ENCODE peak calls at places on chromosomes 2 and 18, in nine cellular contexts. One of them, this sample, is unnamed.

GRCh38 chr2:240759454-240759853 is 60.6 kb downstream of the KIF1A start:
- DNase-seq in right cardiac atrium: no peak
- DNase-seq in endothelial cell of umbilical vein: no peak
- DNase-seq in MM.1S: no peak
- DNase-seq in right lobe of liver: no peak
- DNase-seq in BE2C: no peak
- DNase-seq in A549: no peak
- DNase-seq in neural progenitor cell: no peak
- DNase-seq in RWPE2: no peak
- DNase-seq in this sample: no peak

GRCh38 chr2:156021326-156022040 is 311.0 kb downstream of the NR4A2 start:
- DNase-seq in MM.1S: no peak
- DNase-seq in neural progenitor cell: peak; percentile 14
- DNase-seq in right lobe of liver: no peak
- DNase-seq in A549: no peak
- DNase-seq in endothelial cell of umbilical vein: no peak
- DNase-seq in BE2C: no peak
- DNase-seq in right cardiac atrium: no peak
- DNase-seq in RWPE2: no peak
- DNase-seq in this sample: no peak

GRCh38 chr2:10007440-10007839 is 35.9 kb upstream of the KLF11 start:
- DNase-seq in RWPE2: no peak
- DNase-seq in A549: no peak
- DNase-seq in neural progenitor cell: no peak
- DNase-seq in right lobe of liver: no peak
- DNase-seq in endothelial cell of umbilical vein: no peak
- DNase-seq in right cardiac atrium: no peak
- DNase-seq in BE2C: no peak
- DNase-seq in MM.1S: no peak
- DNase-seq in this sample: no peak

GRCh38 chr2:159035790-159036411 is 67.5 kb downstream of the TANC1 start:
- DNase-seq in right cardiac atrium: no peak
- DNase-seq in BE2C: peak; percentile 7
- DNase-seq in A549: peak; percentile 64
- DNase-seq in right lobe of liver: no peak
- DNase-seq in endothelial cell of umbilical vein: peak; percentile 46
- DNase-seq in neural progenitor cell: peak; percentile 53
- DNase-seq in RWPE2: no peak
- DNase-seq in MM.1S: peak; percentile 49
- DNase-seq in this sample: peak; percentile 46

GRCh38 chr2:170204561-170204960 is 26.6 kb downstream of the MYO3B start:
- DNase-seq in right cardiac atrium: no peak
- DNase-seq in RWPE2: no peak
- DNase-seq in A549: no peak
- DNase-seq in endothelial cell of umbilical vein: no peak
- DNase-seq in BE2C: no peak
- DNase-seq in right lobe of liver: no peak
- DNase-seq in neural progenitor cell: no peak
- DNase-seq in MM.1S: no peak
- DNase-seq in this sample: no peak

GRCh38 chr18:62450175-62450545 is 72.7 kb upstream of the ZCCHC2 start:
- DNase-seq in BE2C: no peak
- DNase-seq in endothelial cell of umbilical vein: no peak
- DNase-seq in A549: no peak
- DNase-seq in right lobe of liver: no peak
- DNase-seq in MM.1S: no peak
- DNase-seq in neural progenitor cell: no peak
- DNase-seq in RWPE2: no peak
- DNase-seq in right cardiac atrium: no peak
- DNase-seq in this sample: no peak

GRCh38 chr2:55031505-55031904 is 18.7 kb downstream of the RTN4 start:
- DNase-seq in right cardiac atrium: no peak
- DNase-seq in RWPE2: no peak
- DNase-seq in MM.1S: no peak
- DNase-seq in A549: no peak
- DNase-seq in BE2C: no peak
- DNase-seq in neural progenitor cell: no peak
- DNase-seq in endothelial cell of umbilical vein: no peak
- DNase-seq in right lobe of liver: no peak
- DNase-seq in this sample: no peak

GRCh38 chr18:29271496-29271895 is 1094.6 kb upstream of the CDH2 start:
- DNase-seq in BE2C: no peak
- DNase-seq in MM.1S: no peak
- DNase-seq in A549: no peak
- DNase-seq in right lobe of liver: no peak
- DNase-seq in endothelial cell of umbilical vein: no peak
- DNase-seq in right cardiac atrium: no peak
- DNase-seq in neural progenitor cell: no peak
- DNase-seq in RWPE2: no peak
- DNase-seq in this sample: no peak

GRCh38 chr2:10083692-10084566 is 3.7 kb upstream of the CYS1 start:
- DNase-seq in neural progenitor cell: no peak
- DNase-seq in MM.1S: no peak
- DNase-seq in right cardiac atrium: no peak
- DNase-seq in endothelial cell of umbilical vein: no peak
- DNase-seq in BE2C: no peak
- DNase-seq in RWPE2: no peak
- DNase-seq in A549: no peak
- DNase-seq in right lobe of liver: no peak
- DNase-seq in this sample: no peak

GRCh38 chr2:241532733-241533601 is 24.6 kb upstream of the STK25 start:
- DNase-seq in neural progenitor cell: no peak
- DNase-seq in right lobe of liver: peak; percentile 19
- DNase-seq in BE2C: no peak
- DNase-seq in MM.1S: no peak
- DNase-seq in right cardiac atrium: no peak
- DNase-seq in endothelial cell of umbilical vein: no peak
- DNase-seq in A549: no peak
- DNase-seq in RWPE2: no peak
- DNase-seq in this sample: no peak

GRCh38 chr2:42846932-42847595 is 54.7 kb upstream of the HAAO start:
- DNase-seq in RWPE2: no peak
- DNase-seq in endothelial cell of umbilical vein: no peak
- DNase-seq in right cardiac atrium: no peak
- DNase-seq in BE2C: no peak
- DNase-seq in MM.1S: no peak
- DNase-seq in A549: no peak
- DNase-seq in right lobe of liver: no peak
- DNase-seq in neural progenitor cell: no peak
- DNase-seq in this sample: no peak

GRCh38 chr2:96772903-96773675 is 12.4 kb downstream of the CNNM4 start:
- DNase-seq in right cardiac atrium: no peak
- DNase-seq in right lobe of liver: no peak
- DNase-seq in RWPE2: no peak
- DNase-seq in MM.1S: no peak
- DNase-seq in A549: no peak
- DNase-seq in BE2C: no peak
- DNase-seq in endothelial cell of umbilical vein: no peak
- DNase-seq in neural progenitor cell: no peak
- DNase-seq in this sample: no peak

GRCh38 chr2:26043862-26044736 is 10.2 kb downstream of the RAB10 start:
- DNase-seq in MM.1S: peak; percentile 66
- DNase-seq in BE2C: no peak
- DNase-seq in endothelial cell of umbilical vein: peak; percentile 18
- DNase-seq in RWPE2: no peak
- DNase-seq in A549: no peak
- DNase-seq in right cardiac atrium: peak; percentile 53
- DNase-seq in neural progenitor cell: no peak
- DNase-seq in right lobe of liver: peak; percentile 72
- DNase-seq in this sample: no peak

GRCh38 chr18:2302628-2303516 is 268.4 kb downstream of the METTL4 start:
- DNase-seq in endothelial cell of umbilical vein: peak; percentile 46
- DNase-seq in MM.1S: no peak
- DNase-seq in neural progenitor cell: no peak
- DNase-seq in right lobe of liver: no peak
- DNase-seq in A549: peak; percentile 82
- DNase-seq in BE2C: no peak
- DNase-seq in RWPE2: no peak
- DNase-seq in right cardiac atrium: no peak
- DNase-seq in this sample: no peak

GRCh38 chr18:11500153-11501122 is 109.0 kb upstream of the SLC35G4 start:
- DNase-seq in A549: peak; percentile 90
- DNase-seq in BE2C: no peak
- DNase-seq in right cardiac atrium: no peak
- DNase-seq in MM.1S: peak; percentile 95
- DNase-seq in right lobe of liver: no peak
- DNase-seq in RWPE2: peak; percentile 98
- DNase-seq in neural progenitor cell: no peak
- DNase-seq in endothelial cell of umbilical vein: peak; percentile 82
- DNase-seq in this sample: no peak

GRCh38 chr18:40949138-40949949 is 1005.7 kb upstream of the PIK3C3 start:
- DNase-seq in neural progenitor cell: no peak
- DNase-seq in RWPE2: no peak
- DNase-seq in right cardiac atrium: no peak
- DNase-seq in A549: no peak
- DNase-seq in right lobe of liver: peak; percentile 53
- DNase-seq in BE2C: no peak
- DNase-seq in MM.1S: no peak
- DNase-seq in endothelial cell of umbilical vein: no peak
- DNase-seq in this sample: no peak

GRCh38 chr2:64737547-64737946 is 83.8 kb upstream of the SERTAD2 start:
- DNase-seq in endothelial cell of umbilical vein: no peak
- DNase-seq in MM.1S: no peak
- DNase-seq in neural progenitor cell: no peak
- DNase-seq in right cardiac atrium: no peak
- DNase-seq in BE2C: no peak
- DNase-seq in A549: no peak
- DNase-seq in right lobe of liver: no peak
- DNase-seq in RWPE2: no peak
- DNase-seq in this sample: no peak

GRCh38 chr2:191198271-191198670 is 46.9 kb upstream of the MYO1B start:
- DNase-seq in BE2C: no peak
- DNase-seq in A549: no peak
- DNase-seq in right cardiac atrium: no peak
- DNase-seq in MM.1S: no peak
- DNase-seq in right lobe of liver: no peak
- DNase-seq in neural progenitor cell: no peak
- DNase-seq in endothelial cell of umbilical vein: no peak
- DNase-seq in RWPE2: no peak
- DNase-seq in this sample: no peak

GRCh38 chr2:235358981-235359471 is 134.8 kb upstream of the AGAP1 start:
- DNase-seq in right cardiac atrium: no peak
- DNase-seq in neural progenitor cell: no peak
- DNase-seq in A549: peak; percentile 18
- DNase-seq in right lobe of liver: no peak
- DNase-seq in RWPE2: no peak
- DNase-seq in endothelial cell of umbilical vein: no peak
- DNase-seq in BE2C: no peak
- DNase-seq in MM.1S: peak; percentile 31
- DNase-seq in this sample: no peak

GRCh38 chr2:235639387-235639786 is 145.5 kb downstream of the AGAP1 start:
- DNase-seq in endothelial cell of umbilical vein: no peak
- DNase-seq in neural progenitor cell: no peak
- DNase-seq in A549: peak; percentile 39
- DNase-seq in BE2C: peak; percentile 77
- DNase-seq in right cardiac atrium: peak; percentile 83
- DNase-seq in MM.1S: no peak
- DNase-seq in RWPE2: no peak
- DNase-seq in right lobe of liver: no peak
- DNase-seq in this sample: peak; percentile 41

GRCh38 chr18:61400016-61400630 is 66.9 kb downstream of the CDH20 start:
- DNase-seq in endothelial cell of umbilical vein: peak; percentile 36
- DNase-seq in right cardiac atrium: no peak
- DNase-seq in neural progenitor cell: no peak
- DNase-seq in A549: no peak
- DNase-seq in right lobe of liver: no peak
- DNase-seq in BE2C: no peak
- DNase-seq in MM.1S: no peak
- DNase-seq in RWPE2: no peak
- DNase-seq in this sample: no peak

GRCh38 chr2:136213836-136214235 is 95.9 kb upstream of the CXCR4 start:
- DNase-seq in A549: no peak
- DNase-seq in BE2C: no peak
- DNase-seq in right cardiac atrium: no peak
- DNase-seq in MM.1S: no peak
- DNase-seq in RWPE2: no peak
- DNase-seq in neural progenitor cell: no peak
- DNase-seq in endothelial cell of umbilical vein: no peak
- DNase-seq in right lobe of liver: no peak
- DNase-seq in this sample: no peak
- H3K4me1 ChIP-seq in A549: no peaks in the 10 kb centered on the region
- H3K4me1 ChIP-seq in BE2C: no peaks in the 10 kb centered on the region
- H3K4me1 ChIP-seq in right cardiac atrium: no peaks in the 10 kb centered on the region
- H3K4me1 ChIP-seq in MM.1S: no peaks in the 10 kb centered on the region
- H3K4me1 ChIP-seq in RWPE2: no peaks in the 10 kb centered on the region
- H3K4me1 ChIP-seq in neural progenitor cell: peaks cover 25% of the 10 kb centered on the region
- H3K4me1 ChIP-seq in endothelial cell of umbilical vein: no peaks in the 10 kb centered on the region
- H3K4me1 ChIP-seq in right lobe of liver: no peaks in the 10 kb centered on the region
- H3K4me1 ChIP-seq in this sample: no peaks in the 10 kb centered on the region

GRCh38 chr18:50396005-50396404 is 21.2 kb downstream of the SKA1 start:
- DNase-seq in right cardiac atrium: no peak
- DNase-seq in endothelial cell of umbilical vein: no peak
- DNase-seq in BE2C: no peak
- DNase-seq in neural progenitor cell: no peak
- DNase-seq in right lobe of liver: no peak
- DNase-seq in A549: no peak
- DNase-seq in RWPE2: no peak
- DNase-seq in MM.1S: no peak
- DNase-seq in this sample: no peak
- H3K4me1 ChIP-seq in right cardiac atrium: no peaks in the 10 kb centered on the region
- H3K4me1 ChIP-seq in endothelial cell of umbilical vein: no peaks in the 10 kb centered on the region
- H3K4me1 ChIP-seq in BE2C: no peaks in the 10 kb centered on the region
- H3K4me1 ChIP-seq in neural progenitor cell: peaks cover 37% of the 10 kb centered on the region
- H3K4me1 ChIP-seq in right lobe of liver: no peaks in the 10 kb centered on the region
- H3K4me1 ChIP-seq in A549: no peaks in the 10 kb centered on the region
- H3K4me1 ChIP-seq in RWPE2: no peaks in the 10 kb centered on the region
- H3K4me1 ChIP-seq in MM.1S: no peaks in the 10 kb centered on the region
- H3K4me1 ChIP-seq in this sample: no peaks in the 10 kb centered on the region

DNA sequence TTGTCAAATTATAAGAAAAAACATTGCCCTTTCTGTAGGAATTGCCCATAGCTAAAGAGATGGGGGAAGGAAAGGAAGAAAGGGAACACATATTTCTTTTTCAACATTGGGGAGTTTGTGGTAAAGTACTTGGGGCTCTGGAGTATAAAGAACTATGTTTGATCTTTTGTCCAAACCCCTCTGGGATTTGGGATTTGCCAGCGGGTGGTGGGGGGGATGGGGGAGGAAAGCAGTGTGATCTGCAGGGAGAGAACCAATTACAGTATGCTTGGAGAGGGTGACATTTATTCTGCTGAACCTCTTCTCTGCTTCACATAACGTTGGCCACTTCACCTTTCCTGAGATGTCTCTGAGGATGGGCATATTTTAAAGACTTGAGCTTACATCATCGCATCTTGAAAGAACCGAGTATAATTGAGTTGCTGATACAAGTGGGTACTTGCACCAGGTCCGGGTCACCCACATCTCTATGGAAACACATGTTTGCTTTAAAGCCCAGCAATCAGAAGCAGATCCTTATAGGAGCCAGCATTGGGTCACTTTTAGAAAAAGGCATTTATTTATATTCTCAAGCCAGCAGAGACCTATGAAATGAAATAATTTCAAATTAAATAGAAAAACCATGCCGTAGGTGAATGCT is 73.1 kb downstream of the SPATS2L start:
- DNase-seq in BE2C: no peak
- DNase-seq in right lobe of liver: no peak
- DNase-seq in right cardiac atrium: no peak
- DNase-seq in neural progenitor cell: peak; percentile 69
- DNase-seq in endothelial cell of umbilical vein: no peak
- DNase-seq in A549: no peak
- DNase-seq in MM.1S: no peak
- DNase-seq in RWPE2: no peak
- DNase-seq in this sample: no peak
- H3K4me1 ChIP-seq in BE2C: peaks cover 25% of the 10 kb centered on the region
- H3K4me1 ChIP-seq in right lobe of liver: no peaks in the 10 kb centered on the region
- H3K4me1 ChIP-seq in right cardiac atrium: peaks cover 21% of the 10 kb centered on the region
- H3K4me1 ChIP-seq in neural progenitor cell: peaks cover 56% of the 10 kb centered on the region
- H3K4me1 ChIP-seq in endothelial cell of umbilical vein: peaks cover 67% of the 10 kb centered on the region
- H3K4me1 ChIP-seq in A549: peaks cover 72% of the 10 kb centered on the region
- H3K4me1 ChIP-seq in MM.1S: peaks cover 78% of the 10 kb centered on the region
- H3K4me1 ChIP-seq in RWPE2: peaks cover 56% of the 10 kb centered on the region
- H3K4me1 ChIP-seq in this sample: peaks cover 18% of the 10 kb centered on the region

GRCh38 chr2:113907297-113907696 is 17.4 kb downstream of the ACTR3 start:
- DNase-seq in RWPE2: no peak
- DNase-seq in neural progenitor cell: no peak
- DNase-seq in endothelial cell of umbilical vein: no peak
- DNase-seq in right lobe of liver: no peak
- DNase-seq in MM.1S: no peak
- DNase-seq in right cardiac atrium: no peak
- DNase-seq in A549: no peak
- DNase-seq in BE2C: no peak
- DNase-seq in this sample: no peak
- H3K4me1 ChIP-seq in RWPE2: no peaks in the 10 kb centered on the region
- H3K4me1 ChIP-seq in neural progenitor cell: no peaks in the 10 kb centered on the region
- H3K4me1 ChIP-seq in endothelial cell of umbilical vein: peaks cover 8% of the 10 kb centered on the region
- H3K4me1 ChIP-seq in right lobe of liver: no peaks in the 10 kb centered on the region
- H3K4me1 ChIP-seq in MM.1S: no peaks in the 10 kb centered on the region
- H3K4me1 ChIP-seq in right cardiac atrium: peaks cover 2% of the 10 kb centered on the region
- H3K4me1 ChIP-seq in A549: peaks cover 19% of the 10 kb centered on the region
- H3K4me1 ChIP-seq in BE2C: no peaks in the 10 kb centered on the region
- H3K4me1 ChIP-seq in this sample: peaks cover 14% of the 10 kb centered on the region